ENCODE peak calls at places on chromosomes 3 and 15, in eight cellular contexts. K, O, G, D, C, L, Q and R are unnamed samples.
A peak's percentile ranks its signal among the peaks of the same experiment; 100 is the strongest.

GRCh38 chr3:154101250-154101649 is 19.9 kb upstream of the ARHGEF26 start:
- DNase-seq in K (no peak), L (no peak), Q (no peak), O (no peak), D (no peak), G (no peak), C (no peak), R (no peak)

GRCh38 chr15:52417501-52417900 is 111.2 kb downstream of the MYO5A start:
- DNase-seq in K (no peak), G (no peak), C (peak; percentile 15), O (no peak), Q (no peak), L (peak; percentile 75), D (no peak), R (peak; percentile 51)

GRCh38 chr3:14845826-14846225 is 27.1 kb downstream of the FGD5 start:
- DNase-seq in C (no peak), O (no peak), G (no peak), Q (no peak), K (no peak), D (no peak), L (no peak), R (no peak)

GRCh38 chr15:77506311-77507150 is 85.8 kb downstream of the HMG20A start:
- DNase-seq in G (peak; percentile 63), L (peak; percentile 46), C (peak; percentile 64), K (peak; percentile 89), D (no peak), O (peak; percentile 65), Q (peak; percentile 86), R (no peak)

GRCh38 chr3:126111126-126111551 is 27.2 kb upstream of the SLC41A3 start:
- DNase-seq in G (no peak), O (no peak), L (no peak), Q (no peak), D (no peak), K (peak; percentile 65), C (no peak), R (no peak)

GRCh38 chr3:164458986-164459385 is 619.3 kb downstream of the SI start:
- DNase-seq in Q (peak; percentile 51), C (no peak), G (no peak), K (no peak), D (peak; percentile 91), O (no peak), L (no peak), R (peak; percentile 81)

GRCh38 chr3:176351408-176351807 is 845.9 kb downstream of the TBL1XR1 start:
- DNase-seq in L (no peak), G (no peak), K (no peak), O (no peak), Q (no peak), D (no peak), C (no peak), R (peak; percentile 22)

GRCh38 chr15:56968821-56969220 is 50.4 kb downstream of the TCF12 start:
- DNase-seq in G (no peak), Q (no peak), K (no peak), L (no peak), D (no peak), C (peak; percentile 29), O (no peak), R (no peak)

GRCh38 chr3:22795917-22796316 is 407.2 kb upstream of the UBE2E2 start:
- DNase-seq in K (no peak), L (no peak), D (no peak), Q (no peak), G (no peak), O (no peak), C (peak; percentile 16), R (no peak)

GRCh38 chr3:165254812-165255211 is 58.6 kb upstream of the SLITRK3 start:
- DNase-seq in C (peak; percentile 72), O (no peak), Q (no peak), G (no peak), K (no peak), D (peak; percentile 29), L (no peak), R (peak; percentile 72)

GRCh38 chr3:46496745-46497555 is 826 bp upstream of the RTP3 start:
- DNase-seq in O (no peak), C (peak; percentile 83), K (no peak), L (no peak), Q (no peak), G (peak; percentile 28), D (no peak), R (peak; percentile 20)

GRCh38 chr3:52596658-52597265 is 60.4 kb downstream of the UQCC5 start:
- DNase-seq in L (no peak), G (no peak), O (no peak), D (no peak), C (no peak), Q (no peak), K (no peak), R (no peak)

GRCh38 chr3:143352850-143353550 is 233.4 kb downstream of the CHST2 start:
- DNase-seq in K (no peak), L (no peak), C (no peak), O (no peak), Q (no peak), G (no peak), D (no peak), R (no peak)

GRCh38 chr3:157888040-157888439 is 218.2 kb downstream of the SHOX2 start:
- DNase-seq in K (no peak), O (no peak), Q (no peak), G (no peak), D (no peak), C (peak; percentile 21), L (no peak), R (no peak)

DNA sequence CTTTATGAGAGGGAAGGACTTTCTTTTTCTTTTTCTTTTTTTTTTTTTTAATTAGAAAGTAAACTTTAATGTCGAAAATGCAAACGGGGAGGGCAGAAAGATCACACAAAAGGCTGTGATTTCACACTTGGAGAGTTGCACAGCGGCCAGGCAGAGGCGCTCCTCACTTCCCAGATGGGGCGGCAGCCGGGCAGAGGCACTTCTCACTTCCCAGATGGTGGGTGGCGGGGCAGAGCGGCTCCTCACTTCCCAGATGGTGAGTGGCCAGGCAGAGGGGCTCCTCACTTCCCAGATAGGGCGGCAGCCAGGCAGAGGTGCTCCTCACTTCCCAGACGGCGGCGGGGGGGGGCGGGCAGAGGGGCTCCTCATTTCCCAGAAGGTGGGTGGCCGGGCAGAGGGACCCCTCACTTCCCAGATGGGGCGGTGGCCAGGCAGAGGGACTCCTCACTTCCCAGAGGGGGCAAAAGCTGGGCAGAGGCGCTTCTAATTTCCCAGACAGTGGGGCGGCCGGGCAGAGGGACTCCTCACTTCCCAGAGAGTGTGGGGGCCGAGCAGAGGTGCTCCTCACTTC is 88.6 kb downstream of the ATP2B2 start:
- DNase-seq in K (peak; percentile 63), D (no peak), C (peak; percentile 40), O (no peak), L (no peak), G (no peak), Q (no peak), R (no peak)
- H3K27ac ChIP-seq in K (no peak overlapping the region), D (no peak overlapping the region), C (no peak overlapping the region), O (no peak overlapping the region), L (no peak overlapping the region), G (no peak overlapping the region), Q (no peak overlapping the region), R (no peak overlapping the region)

GRCh38 chr15:42826251-42826890 is 89.4 kb upstream of the CDAN1 start:
- DNase-seq in D (no peak), L (peak; percentile 82), C (no peak), K (no peak), G (no peak), O (no peak), Q (no peak), R (peak; percentile 9)

GRCh38 chr15:42820811-42821210 is 83.9 kb upstream of the CDAN1 start:
- DNase-seq in O (no peak), G (no peak), K (no peak), D (no peak), L (no peak), C (no peak), Q (no peak), R (no peak)

GRCh38 chr15:42819781-42820180 is 82.9 kb upstream of the CDAN1 start:
- DNase-seq in D (no peak), K (no peak), L (no peak), O (no peak), G (no peak), Q (no peak), C (no peak), R (no peak)

GRCh38 chr15:42825599-42825998 is 88.7 kb upstream of the CDAN1 start:
- DNase-seq in Q (no peak), K (no peak), O (no peak), G (no peak), D (no peak), C (no peak), L (no peak), R (no peak)
- TF ChIP-seq CTCF in Q (no peak), K (no peak), O (no peak), G (no peak), D (no peak), C (no peak), L (no peak), R (no peak)

GRCh38 chr15:29490747-29491471 is 221.3 kb upstream of the NSMCE3 start:
- DNase-seq in O (no peak), L (no peak), Q (no peak), C (no peak), K (no peak), G (no peak), D (no peak), R (no peak)
- H3K27ac ChIP-seq in O (no peak overlapping the region), L (no peak overlapping the region), Q (no peak overlapping the region), C (no peak overlapping the region), K (no peak overlapping the region), G (no peak overlapping the region), D (no peak overlapping the region), R (no peak overlapping the region)

DNA sequence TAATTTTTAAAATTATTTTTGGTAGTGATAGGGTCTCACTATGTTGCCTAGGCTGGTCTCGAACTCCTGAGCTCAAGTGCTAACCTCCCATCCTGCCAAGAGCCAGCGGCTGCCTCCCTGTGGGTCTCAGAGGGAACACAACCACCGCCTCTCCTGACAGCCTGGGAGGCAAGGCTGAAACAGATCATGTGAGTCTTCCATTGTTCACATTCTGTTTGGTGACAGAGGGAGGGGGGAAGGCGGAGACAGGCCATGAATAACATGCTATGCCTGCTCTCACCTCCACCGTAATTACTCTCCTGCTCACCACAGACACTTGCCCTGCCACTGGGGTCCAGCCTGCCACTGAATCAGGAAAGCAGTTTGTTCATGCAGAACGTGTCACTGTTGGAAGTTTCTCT is 78.3 kb upstream of the RASGRF1 start:
- DNase-seq in Q (no peak), C (peak; percentile 85), G (no peak), O (no peak), K (no peak), D (peak; percentile 17), L (peak; percentile 36), R (no peak)
- TF ChIP-seq CTCF in Q (no peak), C (peak; percentile 32), G (no peak), O (no peak), K (no peak), D (peak; percentile 25), L (no peak), R (no peak)

DNA sequence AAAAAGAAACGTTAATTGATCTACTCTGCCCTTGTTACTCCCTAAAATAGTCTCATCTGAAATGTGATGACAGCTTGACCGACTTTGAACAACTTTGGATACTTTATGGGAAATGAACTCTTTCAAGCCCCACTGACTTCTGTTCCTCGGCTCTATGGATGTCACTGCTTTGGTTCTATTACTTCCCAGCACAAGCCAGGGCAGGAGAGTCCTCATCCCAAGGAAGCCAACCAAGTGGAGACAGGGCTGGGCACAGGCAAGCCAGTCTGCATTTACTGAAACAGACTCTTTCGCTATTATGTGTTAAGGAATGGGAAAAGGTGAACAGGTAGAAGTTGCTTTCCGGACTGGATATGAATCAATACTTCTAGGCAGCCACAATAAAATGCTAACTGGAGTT is 444.0 kb downstream of the FOXP1 start:
- DNase-seq in D (no peak), O (no peak), L (no peak), G (no peak), Q (no peak), C (no peak), K (no peak), R (no peak)
- H3K27ac ChIP-seq in D (no peak overlapping the region), O (no peak overlapping the region), L (no peak overlapping the region), G (no peak overlapping the region), Q (no peak overlapping the region), C (no peak overlapping the region), K (no peak overlapping the region), R (no peak overlapping the region)

GRCh38 chr3:31341130-31341529 is 191.6 kb upstream of the STT3B start:
- DNase-seq in Q (no peak), G (peak; percentile 41), O (no peak), D (no peak), C (peak; percentile 41), L (no peak), K (no peak), R (no peak)
- TF ChIP-seq CTCF in Q (no peak), G (no peak), O (no peak), D (peak; percentile 36), C (peak; percentile 33), L (no peak), K (no peak), R (no peak)